ENCODE peak calls at places on chromosomes 2 and 18, in eight cellular contexts. B, D, X, C, F, P, S and J are unnamed samples.

GRCh38 chr2:74079522-74080341 is 68.0 kb downstream of the BOLA3 start:
- DNase-seq in C (no peak), P (no peak), X (no peak), B (no peak), D (no peak), F (no peak), S (no peak), J (no peak)

GRCh38 chr2:77807531-77808215 is 285.5 kb upstream of the LRRTM4 start:
- DNase-seq in F (no peak), S (peak; percentile 60), X (no peak), C (no peak), P (no peak), B (no peak), D (no peak), J (no peak)

GRCh38 chr2:120774557-120775160 is 39.0 kb downstream of the GLI2 start:
- DNase-seq in D (no peak), F (no peak), X (no peak), P (no peak), S (no peak), C (no peak), B (no peak), J (no peak)

GRCh38 chr2:29841386-29842004 is 79.9 kb downstream of the ALK start:
- DNase-seq in D (no peak), C (peak; percentile 11), X (peak; percentile 62), P (no peak), F (peak; percentile 51), B (peak; percentile 21), S (peak; percentile 20), J (no peak)

GRCh38 chr18:57210101-57210661 is 63.3 kb downstream of the BOD1L2 start:
- DNase-seq in P (peak; percentile 10), C (peak; percentile 39), B (peak; percentile 76), X (peak; percentile 89), D (no peak), S (peak; percentile 93), F (no peak), J (no peak)

GRCh38 chr2:44487052-44487451 is 125.3 kb downstream of the CAMKMT start:
- DNase-seq in B (no peak), S (no peak), P (no peak), X (no peak), C (no peak), F (no peak), D (no peak), J (no peak)

GRCh38 chr18:66603941-66604627 is at the start of gene CDH19:
- DNase-seq in C (no peak), B (peak; percentile 13), X (peak; percentile 2), P (peak; percentile 3), F (no peak), D (no peak), S (no peak), J (no peak)

GRCh38 chr2:27249891-27250651 is 12.8 kb downstream of the SLC30A3 start:
- DNase-seq in P (no peak), C (no peak), D (no peak), F (peak; percentile 74), B (peak; percentile 65), S (no peak), X (peak; percentile 73), J (no peak)

GRCh38 chr18:77234504-77235365 is 14.9 kb upstream of the GALR1 start:
- DNase-seq in C (no peak), P (no peak), B (no peak), S (no peak), D (no peak), X (peak; percentile 31), F (no peak), J (no peak)

GRCh38 chr2:11112870-11113428 is 42.3 kb upstream of the SLC66A3 start:
- DNase-seq in F (no peak), D (no peak), S (no peak), B (no peak), P (no peak), C (no peak), X (no peak), J (no peak)